ENCODE peak calls at places on chromosomes 11 and 22, in six cellular contexts. One of them, this sample, is unnamed.

GRCh38 chr11:105786766-105787165 is 176.9 kb downstream of the GRIA4 start:
- DNase-seq in neural progenitor cell: peak; percentile 63
- DNase-seq in uterus: no peak
- DNase-seq in transverse colon: no peak
- DNase-seq in psoas muscle: no peak
- DNase-seq in right cardiac atrium: no peak
- DNase-seq in this sample: no peak

GRCh38 chr22:30310881-30311771 is 15.6 kb downstream of the TBC1D10A start:
- DNase-seq in neural progenitor cell: no peak
- DNase-seq in psoas muscle: no peak
- DNase-seq in uterus: peak; percentile 86
- DNase-seq in transverse colon: peak; percentile 80
- DNase-seq in right cardiac atrium: peak; percentile 89
- DNase-seq in this sample: peak; percentile 95

GRCh38 chr22:23538502-23538860 is 41.6 kb downstream of the IGLL1 start:
- DNase-seq in psoas muscle: no peak
- DNase-seq in right cardiac atrium: no peak
- DNase-seq in transverse colon: no peak
- DNase-seq in neural progenitor cell: no peak
- DNase-seq in uterus: no peak
- DNase-seq in this sample: no peak

GRCh38 chr11:121643530-121644512 is 191.1 kb upstream of the SORL1-AS1 start:
- DNase-seq in right cardiac atrium: no peak
- DNase-seq in psoas muscle: no peak
- DNase-seq in neural progenitor cell: no peak
- DNase-seq in transverse colon: no peak
- DNase-seq in uterus: no peak
- DNase-seq in this sample: no peak

GRCh38 chr11:102528618-102529017 is 1.9 kb downstream of the MMP7 start:
- DNase-seq in psoas muscle: no peak
- DNase-seq in transverse colon: no peak
- DNase-seq in uterus: no peak
- DNase-seq in neural progenitor cell: no peak
- DNase-seq in right cardiac atrium: no peak
- DNase-seq in this sample: no peak

GRCh38 chr11:120079750-120080610 is 57.9 kb downstream of the TRIM29 start:
- DNase-seq in psoas muscle: no peak
- DNase-seq in uterus: no peak
- DNase-seq in neural progenitor cell: no peak
- DNase-seq in right cardiac atrium: no peak
- DNase-seq in transverse colon: no peak
- DNase-seq in this sample: peak; percentile 15

GRCh38 chr11:133560467-133560866 is 28.2 kb upstream of the OPCML start:
- DNase-seq in psoas muscle: no peak
- DNase-seq in uterus: no peak
- DNase-seq in neural progenitor cell: no peak
- DNase-seq in transverse colon: no peak
- DNase-seq in right cardiac atrium: no peak
- DNase-seq in this sample: no peak

GRCh38 chr11:567629-568258 is 7.0 kb downstream of the RASSF7 start:
- DNase-seq in neural progenitor cell: no peak
- DNase-seq in transverse colon: no peak
- DNase-seq in right cardiac atrium: no peak
- DNase-seq in psoas muscle: no peak
- DNase-seq in uterus: peak; percentile 29
- DNase-seq in this sample: peak; percentile 29

GRCh38 chr11:61679893-61680621 is at the start of gene DAGLA:
- DNase-seq in neural progenitor cell: peak; percentile 89
- DNase-seq in right cardiac atrium: peak; percentile 90
- DNase-seq in uterus: peak; percentile 52
- DNase-seq in transverse colon: peak; percentile 74
- DNase-seq in psoas muscle: peak; percentile 70
- DNase-seq in this sample: peak; percentile 86

GRCh38 chr11:65053826-65054503 is 4.4 kb downstream of the NAALADL1 start:
- DNase-seq in neural progenitor cell: no peak
- DNase-seq in transverse colon: no peak
- DNase-seq in psoas muscle: no peak
- DNase-seq in uterus: no peak
- DNase-seq in right cardiac atrium: no peak
- DNase-seq in this sample: no peak

GRCh38 chr11:131638889-131639288 is 268.5 kb downstream of the NTM start:
- DNase-seq in psoas muscle: no peak
- DNase-seq in uterus: no peak
- DNase-seq in transverse colon: no peak
- DNase-seq in right cardiac atrium: no peak
- DNase-seq in neural progenitor cell: no peak
- DNase-seq in this sample: no peak

GRCh38 chr11:64837887-64838351 is 6.5 kb downstream of the CDC42BPG start:
- DNase-seq in right cardiac atrium: no peak
- DNase-seq in uterus: no peak
- DNase-seq in psoas muscle: no peak
- DNase-seq in neural progenitor cell: no peak
- DNase-seq in transverse colon: no peak
- DNase-seq in this sample: no peak

GRCh38 chr11:91776660-91777059 is 448.0 kb upstream of the FAT3 start:
- DNase-seq in transverse colon: no peak
- DNase-seq in psoas muscle: no peak
- DNase-seq in neural progenitor cell: no peak
- DNase-seq in right cardiac atrium: peak; percentile 58
- DNase-seq in uterus: no peak
- DNase-seq in this sample: peak; percentile 46

GRCh38 chr22:31947296-31947695 is 3.0 kb downstream of the YWHAH start:
- DNase-seq in psoas muscle: no peak
- DNase-seq in uterus: no peak
- DNase-seq in neural progenitor cell: no peak
- DNase-seq in transverse colon: peak; percentile 38
- DNase-seq in right cardiac atrium: no peak
- DNase-seq in this sample: no peak

GRCh38 chr11:60906132-60906972 is at the start of gene PRPF19:
- DNase-seq in right cardiac atrium: peak; percentile 99
- DNase-seq in psoas muscle: peak; percentile 97
- DNase-seq in uterus: peak; percentile 97
- DNase-seq in transverse colon: peak; percentile 99
- DNase-seq in neural progenitor cell: peak; percentile 98
- DNase-seq in this sample: peak; percentile 97

GRCh38 chr11:30479899-30480298 is 106.3 kb downstream of the MPPED2 start:
- DNase-seq in neural progenitor cell: peak; percentile 80
- DNase-seq in transverse colon: no peak
- DNase-seq in uterus: no peak
- DNase-seq in psoas muscle: no peak
- DNase-seq in right cardiac atrium: no peak
- DNase-seq in this sample: no peak

GRCh38 chr22:30868663-30869385 is 99.8 kb downstream of the MORC2 start:
- DNase-seq in transverse colon: peak; percentile 5
- DNase-seq in psoas muscle: no peak
- DNase-seq in neural progenitor cell: no peak
- DNase-seq in right cardiac atrium: peak; percentile 32
- DNase-seq in uterus: no peak
- DNase-seq in this sample: no peak

GRCh38 chr11:102323542-102324261 is 6.4 kb downstream of the BIRC3 start:
- DNase-seq in right cardiac atrium: no peak
- DNase-seq in transverse colon: no peak
- DNase-seq in neural progenitor cell: no peak
- DNase-seq in psoas muscle: no peak
- DNase-seq in uterus: no peak
- DNase-seq in this sample: no peak

DNA sequence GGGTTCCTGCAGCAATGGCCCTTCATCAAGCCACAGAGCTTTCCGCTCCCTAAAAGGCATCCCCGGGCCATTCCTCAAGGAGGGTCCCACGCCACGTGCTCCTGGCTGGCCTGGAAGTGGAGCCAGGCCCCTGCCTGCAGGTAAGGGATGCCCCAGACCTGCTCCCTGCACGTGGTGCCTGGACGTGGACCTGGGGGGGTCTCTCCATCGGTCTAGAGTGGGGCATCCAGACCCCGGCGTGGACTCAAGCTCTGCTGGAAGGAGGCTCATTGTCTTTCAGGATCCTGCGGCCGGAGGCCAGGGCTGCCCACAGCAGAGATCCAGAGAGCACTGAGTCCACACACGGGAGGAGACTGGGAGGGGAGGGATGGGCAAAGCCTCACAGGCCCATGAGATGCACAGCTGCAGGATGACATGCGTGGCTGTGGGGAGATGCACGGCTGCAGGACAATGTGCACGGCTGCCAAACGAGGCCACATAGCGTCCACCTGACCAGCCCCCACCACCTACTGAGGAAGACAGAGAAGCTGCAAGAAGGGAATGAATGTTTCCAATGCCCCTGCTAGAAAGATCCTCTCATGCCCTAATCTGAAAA is 236.7 kb downstream of the BRD1 start:
- DNase-seq in neural progenitor cell: no peak
- DNase-seq in psoas muscle: no peak
- DNase-seq in transverse colon: peak; percentile 3
- DNase-seq in uterus: no peak
- DNase-seq in right cardiac atrium: no peak
- DNase-seq in this sample: no peak
- H3K9me3 ChIP-seq in neural progenitor cell: no peaks in the 10 kb centered on the region
- H3K9me3 ChIP-seq in psoas muscle: no peaks in the 10 kb centered on the region
- H3K9me3 ChIP-seq in transverse colon: no peaks in the 10 kb centered on the region
- H3K9me3 ChIP-seq in uterus: no peaks in the 10 kb centered on the region
- H3K9me3 ChIP-seq in right cardiac atrium: no peaks in the 10 kb centered on the region
- H3K9me3 ChIP-seq in this sample: no peaks in the 10 kb centered on the region

DNA sequence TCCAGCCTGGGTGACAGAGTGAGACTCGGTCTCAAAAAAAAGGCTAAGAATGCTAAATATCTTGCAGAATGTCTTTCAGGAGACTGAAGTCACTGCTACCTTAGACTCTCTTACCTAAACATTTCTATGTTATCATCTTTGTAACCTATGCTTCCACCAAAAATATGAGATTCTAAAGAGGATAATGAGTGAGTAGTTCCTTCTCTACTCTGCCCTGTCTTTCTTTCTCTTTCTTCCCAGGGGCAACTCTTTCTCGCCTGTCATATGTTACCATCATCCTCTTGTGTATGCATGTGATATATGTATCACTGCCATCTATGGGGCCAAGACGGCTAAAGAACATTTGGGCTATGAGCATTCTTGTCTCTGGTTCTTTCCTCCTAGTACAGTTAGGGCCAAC is 9.0 kb upstream of the RASSF10 start:
- DNase-seq in neural progenitor cell: no peak
- DNase-seq in transverse colon: no peak
- DNase-seq in psoas muscle: no peak
- DNase-seq in right cardiac atrium: no peak
- DNase-seq in uterus: no peak
- DNase-seq in this sample: no peak
- H3K4me3 ChIP-seq in neural progenitor cell: no peak overlapping the region
- H3K4me3 ChIP-seq in transverse colon: no peak overlapping the region
- H3K4me3 ChIP-seq in psoas muscle: no peak overlapping the region
- H3K4me3 ChIP-seq in right cardiac atrium: no peak overlapping the region
- H3K4me3 ChIP-seq in uterus: no peak overlapping the region
- H3K4me3 ChIP-seq in this sample: no peak overlapping the region

GRCh38 chr22:48746789-48747425 is 1080.8 kb downstream of the BRD1 start:
- DNase-seq in uterus: no peak
- DNase-seq in psoas muscle: no peak
- DNase-seq in transverse colon: no peak
- DNase-seq in right cardiac atrium: no peak
- DNase-seq in neural progenitor cell: no peak
- DNase-seq in this sample: no peak

GRCh38 chr22:48748860-48749554 is 1078.7 kb downstream of the BRD1 start:
- DNase-seq in transverse colon: no peak
- DNase-seq in right cardiac atrium: no peak
- DNase-seq in uterus: no peak
- DNase-seq in neural progenitor cell: no peak
- DNase-seq in psoas muscle: no peak
- DNase-seq in this sample: no peak

GRCh38 chr22:48749555-48750227 is 1078.0 kb downstream of the BRD1 start:
- DNase-seq in neural progenitor cell: no peak
- DNase-seq in psoas muscle: no peak
- DNase-seq in uterus: no peak
- DNase-seq in transverse colon: no peak
- DNase-seq in right cardiac atrium: no peak
- DNase-seq in this sample: no peak

GRCh38 chr22:48750282-48750681 is 1077.4 kb downstream of the BRD1 start:
- DNase-seq in neural progenitor cell: no peak
- DNase-seq in right cardiac atrium: no peak
- DNase-seq in uterus: no peak
- DNase-seq in psoas muscle: no peak
- DNase-seq in transverse colon: no peak
- DNase-seq in this sample: no peak

DNA sequence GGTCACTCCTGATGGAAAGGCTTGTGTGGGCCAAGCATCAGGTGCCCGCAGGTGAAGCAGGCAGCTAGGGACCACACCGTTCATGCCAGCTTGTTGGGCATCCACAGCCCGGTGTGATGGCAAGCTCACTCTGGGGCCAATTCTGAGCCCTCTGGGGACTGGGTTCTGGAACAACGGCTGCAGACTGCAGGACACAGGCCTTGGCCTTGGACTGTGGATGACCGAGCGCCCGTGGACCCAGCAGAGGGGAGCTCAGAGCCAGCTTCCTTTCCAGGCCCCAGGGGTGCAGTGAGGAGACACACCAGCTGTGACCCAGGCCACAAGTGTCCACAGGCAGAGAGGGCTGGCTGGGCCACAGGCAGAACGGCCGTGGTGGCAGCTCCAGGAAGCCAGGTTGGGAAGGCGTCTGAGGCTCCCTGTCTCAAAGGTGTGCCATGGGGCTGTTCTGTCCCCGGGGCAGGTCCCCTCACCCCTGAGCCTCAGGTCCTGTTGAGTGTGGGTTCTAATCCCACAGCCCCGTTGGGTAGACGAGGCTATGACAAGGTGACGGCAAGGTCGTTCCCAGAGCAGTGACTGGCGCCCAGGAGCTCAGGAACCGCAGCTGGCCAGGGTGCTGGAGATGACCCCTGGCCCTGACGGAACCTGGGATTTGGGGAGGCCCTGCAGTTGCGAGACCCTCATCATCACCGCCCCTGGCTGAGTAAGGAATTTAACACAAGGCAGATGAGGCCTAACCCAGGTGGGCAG is 1079.4 kb downstream of the BRD1 start:
- DNase-seq in uterus: no peak
- DNase-seq in psoas muscle: no peak
- DNase-seq in neural progenitor cell: no peak
- DNase-seq in right cardiac atrium: no peak
- DNase-seq in transverse colon: no peak
- DNase-seq in this sample: no peak
- H3K9me3 ChIP-seq in uterus: no peaks in the 10 kb centered on the region
- H3K9me3 ChIP-seq in psoas muscle: no peaks in the 10 kb centered on the region
- H3K9me3 ChIP-seq in neural progenitor cell: no peaks in the 10 kb centered on the region
- H3K9me3 ChIP-seq in right cardiac atrium: no peaks in the 10 kb centered on the region
- H3K9me3 ChIP-seq in transverse colon: no peaks in the 10 kb centered on the region
- H3K9me3 ChIP-seq in this sample: no peaks in the 10 kb centered on the region

GRCh38 chr22:37485006-37485713 is 1.0 kb downstream of the MFNG start:
- DNase-seq in neural progenitor cell: no peak
- DNase-seq in transverse colon: no peak
- DNase-seq in uterus: no peak
- DNase-seq in psoas muscle: no peak
- DNase-seq in right cardiac atrium: peak; percentile 75
- DNase-seq in this sample: no peak

GRCh38 chr22:37485714-37486223 is 415 bp downstream of the MFNG start:
- DNase-seq in psoas muscle: no peak
- DNase-seq in neural progenitor cell: no peak
- DNase-seq in transverse colon: no peak
- DNase-seq in right cardiac atrium: no peak
- DNase-seq in uterus: no peak
- DNase-seq in this sample: no peak

GRCh38 chr22:37487559-37487958 is 1.4 kb upstream of the MFNG start:
- DNase-seq in uterus: no peak
- DNase-seq in right cardiac atrium: no peak
- DNase-seq in transverse colon: no peak
- DNase-seq in psoas muscle: no peak
- DNase-seq in neural progenitor cell: no peak
- DNase-seq in this sample: no peak

GRCh38 chr22:37487129-37487528 is 945 bp upstream of the MFNG start:
- DNase-seq in psoas muscle: no peak
- DNase-seq in neural progenitor cell: no peak
- DNase-seq in uterus: no peak
- DNase-seq in right cardiac atrium: no peak
- DNase-seq in transverse colon: no peak
- DNase-seq in this sample: no peak

GRCh38 chr22:37486224-37486845 is at the start of gene MFNG:
- DNase-seq in right cardiac atrium: peak; percentile 88
- DNase-seq in transverse colon: peak; percentile 84
- DNase-seq in psoas muscle: peak; percentile 71
- DNase-seq in neural progenitor cell: peak; percentile 91
- DNase-seq in uterus: peak; percentile 51
- DNase-seq in this sample: peak; percentile 65
- H3K4me3 ChIP-seq in right cardiac atrium: peak within 1 kb of the TSS; percentile 39
- H3K4me3 ChIP-seq in transverse colon: no peak within 1 kb of the TSS
- H3K4me3 ChIP-seq in psoas muscle: peak within 1 kb of the TSS; percentile 52
- H3K4me3 ChIP-seq in neural progenitor cell: peak within 1 kb of the TSS; percentile 36
- H3K4me3 ChIP-seq in uterus: peak within 1 kb of the TSS; percentile 18
- H3K4me3 ChIP-seq in this sample: no peak within 1 kb of the TSS

This sample was measured in body of pancreas.